ENCODE peak calls at places on chromosome 3, in six cellular contexts. One of them, this sample, is unnamed. For H3K9me3, the result is how much of the 10 kb centered on the place peaks cover.

GRCh38 chr3:73547427-73548036 is 77.2 kb downstream of the PDZRN3 start:
- DNase-seq in A549: no peak
- DNase-seq in SK-N-MC: peak
- DNase-seq in upper lobe of right lung: no peak
- DNase-seq in testis: peak
- DNase-seq in tibial artery: no peak
- DNase-seq in this sample: no peak

GRCh38 chr3:29759021-29759359 is 478.1 kb downstream of the RBMS3 start:
- DNase-seq in A549: no peak
- DNase-seq in SK-N-MC: no peak
- DNase-seq in upper lobe of right lung: no peak
- DNase-seq in testis: no peak
- DNase-seq in tibial artery: no peak
- DNase-seq in this sample: no peak

GRCh38 chr3:35487396-35487795 is 151.9 kb upstream of the ARPP21 start:
- DNase-seq in A549: no peak
- DNase-seq in SK-N-MC: no peak
- DNase-seq in upper lobe of right lung: no peak
- DNase-seq in testis: no peak
- DNase-seq in tibial artery: no peak
- DNase-seq in this sample: no peak

GRCh38 chr3:167406876-167407492 is 26.9 kb upstream of the ZBBX start:
- DNase-seq in A549: peak
- DNase-seq in SK-N-MC: peak
- DNase-seq in upper lobe of right lung: no peak
- DNase-seq in testis: peak
- DNase-seq in tibial artery: no peak
- DNase-seq in this sample: peak

GRCh38 chr3:101677436-101678286 is 729 bp upstream of the ZBTB11 start:
- DNase-seq in A549: no peak
- DNase-seq in SK-N-MC: no peak
- DNase-seq in upper lobe of right lung: no peak
- DNase-seq in testis: no peak
- DNase-seq in tibial artery: peak
- DNase-seq in this sample: peak

GRCh38 chr3:123158330-123158729 is 43.4 kb upstream of the SEC22A start:
- DNase-seq in A549: no peak
- DNase-seq in SK-N-MC: no peak
- DNase-seq in upper lobe of right lung: no peak
- DNase-seq in testis: no peak
- DNase-seq in tibial artery: no peak
- DNase-seq in this sample: no peak

GRCh38 chr3:37240170-37240945 is 66.0 kb upstream of the LRRFIP2 start:
- DNase-seq in A549: no peak
- DNase-seq in SK-N-MC: no peak
- DNase-seq in upper lobe of right lung: no peak
- DNase-seq in testis: no peak
- DNase-seq in tibial artery: no peak
- DNase-seq in this sample: no peak

GRCh38 chr3:61955483-61955882 is 394.1 kb downstream of the PTPRG start:
- DNase-seq in A549: no peak
- DNase-seq in SK-N-MC: no peak
- DNase-seq in upper lobe of right lung: no peak
- DNase-seq in testis: no peak
- DNase-seq in tibial artery: no peak
- DNase-seq in this sample: no peak

GRCh38 chr3:183775781-183776180 is 49.6 kb downstream of the MAP6D1 start:
- DNase-seq in A549: no peak
- DNase-seq in SK-N-MC: no peak
- DNase-seq in upper lobe of right lung: no peak
- DNase-seq in testis: peak
- DNase-seq in tibial artery: no peak
- DNase-seq in this sample: no peak

GRCh38 chr3:99128740-99129505 is 227.4 kb upstream of the DCBLD2 start:
- DNase-seq in A549: no peak
- DNase-seq in SK-N-MC: no peak
- DNase-seq in upper lobe of right lung: no peak
- DNase-seq in testis: no peak
- DNase-seq in tibial artery: no peak
- DNase-seq in this sample: no peak

GRCh38 chr3:105274958-105275357 is 91.8 kb upstream of the ALCAM start:
- DNase-seq in A549: no peak
- DNase-seq in SK-N-MC: no peak
- DNase-seq in upper lobe of right lung: no peak
- DNase-seq in testis: no peak
- DNase-seq in tibial artery: no peak
- DNase-seq in this sample: no peak

GRCh38 chr3:49020335-49021212 is 1.3 kb upstream of the NDUFAF3 start:
- DNase-seq in A549: no peak
- DNase-seq in SK-N-MC: no peak
- DNase-seq in upper lobe of right lung: peak
- DNase-seq in testis: peak
- DNase-seq in tibial artery: peak
- DNase-seq in this sample: no peak

GRCh38 chr3:126782554-126782953 is 78.5 kb downstream of the CHCHD6 start:
- DNase-seq in A549: peak
- DNase-seq in SK-N-MC: no peak
- DNase-seq in upper lobe of right lung: no peak
- DNase-seq in testis: no peak
- DNase-seq in tibial artery: no peak
- DNase-seq in this sample: no peak
- H3K27ac ChIP-seq in A549: peak
- H3K27ac ChIP-seq in SK-N-MC: peak
- H3K27ac ChIP-seq in upper lobe of right lung: peak
- H3K27ac ChIP-seq in testis: no peak
- H3K27ac ChIP-seq in tibial artery: no peak
- H3K27ac ChIP-seq in this sample: no peak

GRCh38 chr3:175941352-175941751 is 1082.2 kb downstream of the NAALADL2 start:
- DNase-seq in A549: no peak
- DNase-seq in SK-N-MC: no peak
- DNase-seq in upper lobe of right lung: no peak
- DNase-seq in testis: peak
- DNase-seq in tibial artery: no peak
- DNase-seq in this sample: no peak

GRCh38 chr3:175940243-175940642 is 1081.1 kb downstream of the NAALADL2 start:
- DNase-seq in A549: no peak
- DNase-seq in SK-N-MC: no peak
- DNase-seq in upper lobe of right lung: no peak
- DNase-seq in testis: no peak
- DNase-seq in tibial artery: no peak
- DNase-seq in this sample: no peak

GRCh38 chr3:175940881-175941280 is 1081.7 kb downstream of the NAALADL2 start:
- DNase-seq in A549: no peak
- DNase-seq in SK-N-MC: no peak
- DNase-seq in upper lobe of right lung: no peak
- DNase-seq in testis: peak
- DNase-seq in tibial artery: no peak
- DNase-seq in this sample: no peak
- H3K9me3 ChIP-seq in A549: under half
- H3K9me3 ChIP-seq in SK-N-MC: under half
- H3K9me3 ChIP-seq in upper lobe of right lung: under half
- H3K9me3 ChIP-seq in testis: under half
- H3K9me3 ChIP-seq in tibial artery: under half
- H3K9me3 ChIP-seq in this sample: under half

DNA sequence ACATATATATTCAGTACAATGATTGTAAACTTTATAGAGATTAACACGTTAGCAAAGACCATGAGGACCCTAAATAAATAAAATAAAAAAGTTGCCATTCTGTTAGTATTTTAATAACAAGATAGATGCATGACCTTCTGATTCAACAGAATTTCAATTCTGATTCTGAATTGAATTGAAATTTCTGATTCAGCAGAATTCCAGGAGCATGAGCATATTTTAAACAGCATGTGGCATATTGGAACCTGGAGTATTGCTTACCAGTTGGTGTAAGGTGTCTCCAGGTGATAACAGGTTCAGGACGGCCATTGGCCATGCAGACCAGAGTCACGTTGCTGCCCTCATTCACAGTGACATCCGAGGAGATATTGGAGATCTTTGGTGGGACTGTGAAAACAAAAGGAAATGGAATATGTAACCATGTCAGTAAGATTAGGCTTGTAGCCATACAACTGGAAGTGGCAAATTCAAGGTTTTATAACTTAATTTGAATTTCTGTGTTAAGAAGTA is 396.0 kb downstream of the GAP43 start:
- DNase-seq in A549: no peak
- DNase-seq in SK-N-MC: no peak
- DNase-seq in upper lobe of right lung: no peak
- DNase-seq in testis: no peak
- DNase-seq in tibial artery: no peak
- DNase-seq in this sample: no peak
- H3K4me3 ChIP-seq in A549: no peak
- H3K4me3 ChIP-seq in SK-N-MC: no peak
- H3K4me3 ChIP-seq in upper lobe of right lung: no peak
- H3K4me3 ChIP-seq in testis: no peak
- H3K4me3 ChIP-seq in tibial artery: no peak
- H3K4me3 ChIP-seq in this sample: no peak

DNA sequence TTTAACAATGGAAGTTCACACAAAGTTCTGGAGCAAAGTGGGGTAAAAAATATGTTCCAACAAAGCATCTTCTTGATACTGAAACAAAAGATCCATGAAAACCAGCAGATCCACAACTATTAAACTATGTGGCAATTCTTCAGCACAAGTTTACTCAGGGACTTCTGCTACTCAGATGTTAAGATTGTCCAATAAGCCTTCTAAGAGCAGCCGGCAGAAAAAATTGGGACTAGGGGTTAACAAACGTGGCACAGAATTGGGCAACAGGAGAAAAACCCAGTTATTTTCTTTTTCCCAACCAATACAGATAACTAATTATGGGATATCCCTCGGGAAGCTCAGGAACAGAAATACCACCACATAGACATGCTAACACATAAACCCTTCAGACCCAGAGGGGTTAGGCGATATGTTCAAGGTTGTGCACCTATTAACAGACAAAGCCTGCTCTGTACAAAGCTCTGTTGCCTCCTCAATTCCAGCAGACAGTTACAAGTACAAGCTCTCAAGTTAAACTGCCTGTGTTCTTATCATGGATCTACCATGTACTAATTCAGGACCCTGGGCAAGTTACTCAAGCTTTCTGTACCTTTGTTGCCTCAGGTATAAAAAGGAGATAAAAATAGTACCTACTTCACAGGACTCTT is 6.8 kb downstream of the SSR3 start:
- DNase-seq in A549: no peak
- DNase-seq in SK-N-MC: no peak
- DNase-seq in upper lobe of right lung: no peak
- DNase-seq in testis: no peak
- DNase-seq in tibial artery: no peak
- DNase-seq in this sample: no peak
- H3K27ac ChIP-seq in A549: no peak
- H3K27ac ChIP-seq in SK-N-MC: no peak
- H3K27ac ChIP-seq in upper lobe of right lung: no peak
- H3K27ac ChIP-seq in testis: peak
- H3K27ac ChIP-seq in tibial artery: no peak
- H3K27ac ChIP-seq in this sample: no peak

GRCh38 chr3:141547791-141548190 is 61.0 kb downstream of the RASA2 start:
- DNase-seq in A549: no peak
- DNase-seq in SK-N-MC: no peak
- DNase-seq in upper lobe of right lung: no peak
- DNase-seq in testis: no peak
- DNase-seq in tibial artery: no peak
- DNase-seq in this sample: no peak
- H3K9me3 ChIP-seq in A549: under half
- H3K9me3 ChIP-seq in SK-N-MC: under half
- H3K9me3 ChIP-seq in upper lobe of right lung: under half
- H3K9me3 ChIP-seq in testis: under half
- H3K9me3 ChIP-seq in tibial artery: under half
- H3K9me3 ChIP-seq in this sample: under half

GRCh38 chr3:50950591-50950990 is 275.9 kb downstream of the DOCK3 start:
- DNase-seq in A549: no peak
- DNase-seq in SK-N-MC: no peak
- DNase-seq in upper lobe of right lung: no peak
- DNase-seq in testis: no peak
- DNase-seq in tibial artery: no peak
- DNase-seq in this sample: no peak
- H3K4me3 ChIP-seq in A549: no peak
- H3K4me3 ChIP-seq in SK-N-MC: no peak
- H3K4me3 ChIP-seq in upper lobe of right lung: no peak
- H3K4me3 ChIP-seq in testis: no peak
- H3K4me3 ChIP-seq in tibial artery: no peak
- H3K4me3 ChIP-seq in this sample: no peak

This sample was measured in pancreas.